ENCODE peak calls at places on chromosomes 2 and 18, in five cellular contexts. L, K, A, V and J are unnamed samples.

GRCh38 chr2:197674060-197674459 is 1.3 kb downstream of the RFTN2 start:
- DNase-seq in L (peak), K (no peak), A (no peak), V (no peak), J (no peak)

GRCh38 chr18:55588001-55588875 is at the start of gene TCF4:
- DNase-seq in L (no peak), K (no peak), A (peak), V (peak), J (no peak)

GRCh38 chr2:7593286-7593685 is 676.1 kb downstream of the RNF144A start:
- DNase-seq in L (no peak), K (no peak), A (no peak), V (no peak), J (no peak)

GRCh38 chr2:235639885-235640284 is 146.0 kb downstream of the AGAP1 start:
- DNase-seq in L (no peak), K (no peak), A (no peak), V (peak), J (no peak)

GRCh38 chr2:158498043-158498748 is 41.4 kb downstream of the PKP4 start:
- DNase-seq in L (no peak), K (no peak), A (no peak), V (no peak), J (no peak)

GRCh38 chr2:157866202-157866601 is 9.9 kb downstream of the ACVR1 start:
- DNase-seq in L (no peak), K (no peak), A (no peak), V (no peak), J (no peak)

GRCh38 chr2:148044322-148044721 is 23.4 kb downstream of the MBD5 start:
- DNase-seq in L (no peak), K (no peak), A (no peak), V (no peak), J (no peak)

GRCh38 chr2:237191693-237192076 is 106.0 kb downstream of the COPS8 start:
- DNase-seq in L (no peak), K (no peak), A (no peak), V (no peak), J (no peak)

GRCh38 chr2:146077156-146077555 is 1557.2 kb upstream of the ZEB2 start:
- DNase-seq in L (no peak), K (no peak), A (no peak), V (no peak), J (no peak)

GRCh38 chr2:64654063-64654811 is 524 bp upstream of the SERTAD2 start:
- DNase-seq in L (peak), K (no peak), A (peak), V (no peak), J (no peak)

GRCh38 chr2:46409756-46410155 is 69.6 kb upstream of the TMEM247 start:
- DNase-seq in L (no peak), K (no peak), A (no peak), V (no peak), J (no peak)
- TF ChIP-seq POLR2AphosphoS5 in L (no peak), K (no peak), A (no peak), V (no peak), J (no peak)

DNA sequence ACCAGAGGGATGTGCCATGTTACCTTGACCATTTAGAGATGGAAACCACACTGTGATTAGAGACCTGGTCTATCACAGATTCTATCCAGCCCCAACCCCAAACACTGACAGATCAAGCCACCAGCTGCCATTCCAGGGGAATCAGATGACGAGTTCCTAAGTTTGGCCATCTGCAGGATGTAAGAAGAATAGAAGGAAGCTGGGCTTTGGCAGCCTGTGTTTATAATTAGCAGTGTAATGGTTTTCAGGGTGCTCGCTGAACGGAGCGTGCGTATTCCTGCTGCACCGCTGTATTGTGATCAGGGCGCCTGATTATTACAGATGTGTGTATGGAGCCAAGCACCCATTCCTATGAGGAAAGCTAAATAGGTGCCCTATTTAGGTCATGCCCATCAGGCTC is 138.1 kb downstream of the LRRC30 start:
- DNase-seq in L (no peak), K (no peak), A (no peak), V (no peak), J (no peak)
- TF ChIP-seq POLR2AphosphoS5 in L (no peak), K (no peak), A (no peak), V (no peak), J (no peak)

GRCh38 chr2:106175084-106175850 is 18.8 kb downstream of the UXS1 start:
- DNase-seq in L (no peak), K (no peak), A (no peak), V (no peak), J (no peak)
- TF ChIP-seq POLR2AphosphoS5 in L (no peak), K (no peak), A (no peak), V (no peak), J (no peak)

GRCh38 chr2:240917684-240918257 is 11.6 kb downstream of the CROCC2 start:
- DNase-seq in L (no peak), K (no peak), A (peak), V (peak), J (no peak)
- TF ChIP-seq POLR2AphosphoS5 in L (no peak), K (no peak), A (no peak), V (no peak), J (no peak)

GRCh38 chr2:234135750-234136221 is 85.3 kb downstream of the SPP2 start:
- DNase-seq in L (peak), K (peak), A (peak), V (peak), J (no peak)
- TF ChIP-seq POLR2AphosphoS5 in L (no peak), K (no peak), A (no peak), V (no peak), J (no peak)

GRCh38 chr2:36478332-36478738 is 119.6 kb downstream of the FEZ2 start:
- DNase-seq in L (no peak), K (no peak), A (no peak), V (peak), J (peak)
- TF ChIP-seq POLR2AphosphoS5 in L (no peak), K (no peak), A (no peak), V (peak), J (no peak)

GRCh38 chr2:46326231-46326980 is 29.2 kb downstream of the EPAS1 start:
- DNase-seq in L (peak), K (no peak), A (no peak), V (no peak), J (no peak)
- TF ChIP-seq POLR2AphosphoS5 in L (no peak), K (no peak), A (no peak), V (no peak), J (no peak)

DNA sequence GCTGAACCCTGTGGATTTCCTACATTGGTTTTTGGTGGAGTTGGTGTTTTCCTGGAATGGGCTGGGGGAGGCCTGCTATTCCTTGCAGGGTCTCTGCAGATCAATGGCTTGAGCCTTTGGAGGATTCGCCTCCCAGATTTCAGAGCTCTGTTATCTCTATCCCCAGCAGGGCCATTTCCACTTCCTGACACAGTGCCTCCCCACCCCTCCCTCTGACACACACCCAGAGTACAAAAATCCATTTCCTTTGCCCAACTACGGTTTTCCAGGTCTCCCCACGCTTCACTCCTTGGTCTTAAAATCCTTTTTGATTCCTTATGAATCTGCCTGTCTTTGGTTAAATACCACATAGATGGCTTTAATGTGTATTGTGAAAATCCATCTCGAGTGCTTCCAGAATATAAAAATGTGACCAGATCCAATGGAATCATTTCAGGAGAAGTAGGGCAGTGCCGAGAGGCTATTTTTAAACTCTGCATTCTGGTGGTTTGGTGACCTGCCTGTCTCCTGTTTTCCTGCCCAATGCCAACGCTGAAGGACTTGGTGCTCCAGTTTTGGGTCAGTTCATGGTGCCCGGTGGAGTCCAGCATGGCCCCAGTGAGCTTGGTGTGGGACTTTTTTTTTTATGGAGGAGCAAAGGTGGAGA is 60.9 kb downstream of the ARL4C start:
- DNase-seq in L (no peak), K (no peak), A (no peak), V (no peak), J (no peak)
- TF ChIP-seq POLR2AphosphoS5 in L (no peak), K (no peak), A (no peak), V (no peak), J (no peak)

GRCh38 chr2:24365051-24365450 is 4.7 kb upstream of the ITSN2 start:
- DNase-seq in L (no peak), K (no peak), A (peak), V (no peak), J (no peak)
- TF ChIP-seq POLR2AphosphoS5 in L (no peak), K (no peak), A (peak), V (no peak), J (no peak)

GRCh38 chr18:63237911-63238710 is 81.5 kb downstream of the BCL2 start:
- DNase-seq in L (peak), K (no peak), A (peak), V (no peak), J (no peak)
- TF ChIP-seq POLR2AphosphoS5 in L (no peak), K (no peak), A (peak), V (no peak), J (no peak)